ENCODE peak calls at places on chromosome 1, in four cellular contexts. T, N, C and B are unnamed samples.

GRCh38 chr1:243754348-243754747 is 95.7 kb downstream of the AKT3 start:
- DNase-seq in T (no peak), N (no peak), C (no peak), B (no peak)

GRCh38 chr1:19308509-19308907 is 3.4 kb downstream of the AKR7A2 start:
- DNase-seq in T (no peak), N (no peak), C (no peak), B (no peak)

GRCh38 chr1:61282387-61282786 is 200.0 kb downstream of the NFIA start:
- DNase-seq in T (no peak), N (no peak), C (no peak), B (no peak)

GRCh38 chr1:218665216-218665615 is 320.1 kb downstream of the TGFB2 start:
- DNase-seq in T (peak), N (no peak), C (no peak), B (peak)

GRCh38 chr1:237891979-237892378 is 1.3 kb upstream of the ZP4 start:
- DNase-seq in T (no peak), N (no peak), C (no peak), B (peak)

GRCh38 chr1:225877570-225877969 is 4.6 kb downstream of the TMEM63A start:
- DNase-seq in T (peak), N (peak), C (peak), B (no peak)

GRCh38 chr1:152912900-152913299 is 4.6 kb downstream of the IVL start:
- DNase-seq in T (no peak), N (no peak), C (peak), B (no peak)

GRCh38 chr1:67404212-67404620 is 26.0 kb downstream of the SERBP1 start:
- DNase-seq in T (no peak), N (no peak), C (no peak), B (no peak)

GRCh38 chr1:38026592-38027200 is 14.2 kb downstream of the UTP11 start:
- DNase-seq in T (peak), N (peak), C (peak), B (peak)

GRCh38 chr1:41622859-41623732 is 138.6 kb upstream of the EDN2 start:
- DNase-seq in T (no peak), N (no peak), C (no peak), B (no peak)

GRCh38 chr1:41497056-41497440 is 12.6 kb upstream of the EDN2 start:
- DNase-seq in T (no peak), N (no peak), C (no peak), B (no peak)

GRCh38 chr1:197081117-197081753 is 14.2 kb upstream of the F13B start:
- DNase-seq in T (no peak), N (no peak), C (peak), B (no peak)

GRCh38 chr1:67787746-67788145 is 45.5 kb downstream of the GNG12 start:
- DNase-seq in T (no peak), N (no peak), C (no peak), B (no peak)

GRCh38 chr1:159443063-159443750 is 3.7 kb downstream of the OR10J1 start:
- DNase-seq in T (no peak), N (no peak), C (no peak), B (no peak)

GRCh38 chr1:161956097-161956496 is 67.6 kb downstream of the OLFML2B start:
- DNase-seq in T (peak), N (no peak), C (no peak), B (no peak)

GRCh38 chr1:185645201-185645640 is 89.0 kb upstream of the HMCN1 start:
- DNase-seq in T (no peak), N (no peak), C (peak), B (no peak)

GRCh38 chr1:90705910-90706309 is 11.2 kb downstream of the BARHL2 start:
- DNase-seq in T (no peak), N (no peak), C (no peak), B (no peak)

GRCh38 chr1:57024855-57025254 is 59.0 kb upstream of the C8B start:
- DNase-seq in T (no peak), N (no peak), C (no peak), B (no peak)

GRCh38 chr1:1031659-1032245 is 11.8 kb downstream of the AGRN start:
- DNase-seq in T (no peak), N (peak), C (no peak), B (no peak)

GRCh38 chr1:27193194-27193593 is 38.3 kb upstream of the SLC9A1 start:
- DNase-seq in T (no peak), N (no peak), C (no peak), B (no peak)

GRCh38 chr1:27192039-27192529 is 37.2 kb upstream of the SLC9A1 start:
- DNase-seq in T (peak), N (peak), C (no peak), B (peak)
- H3K27ac ChIP-seq in T (peak), N (peak), C (no peak), B (peak)

DNA sequence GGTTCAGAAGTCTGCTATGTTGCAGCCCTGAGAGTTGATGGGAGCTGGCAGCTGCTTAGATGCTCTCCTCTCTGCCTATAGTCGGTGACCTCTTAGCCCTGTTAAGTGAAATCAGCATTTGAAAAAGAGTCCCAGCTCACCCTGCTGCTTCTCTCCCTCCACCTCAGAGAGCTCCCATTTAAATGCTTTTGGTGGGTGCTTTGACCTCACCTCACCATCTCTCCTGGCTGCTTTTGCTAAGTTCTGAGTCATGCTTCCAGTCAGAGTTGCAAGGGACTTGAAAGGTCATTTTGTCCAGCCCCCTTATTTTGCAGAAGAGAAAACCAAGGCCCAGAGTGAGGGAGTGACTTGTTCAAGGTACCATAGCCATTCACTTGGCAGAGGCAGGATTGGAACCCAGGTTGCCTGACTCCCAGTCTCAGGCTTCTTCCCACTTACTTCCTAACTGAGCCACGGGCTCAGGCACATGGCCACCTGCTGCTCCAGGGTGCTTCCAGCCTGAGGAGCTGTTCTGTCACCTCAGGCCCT is 3.3 kb downstream of the MAPKAPK2 start:
- DNase-seq in T (no peak), N (no peak), C (peak), B (no peak)
- H3K27ac ChIP-seq in T (no peak), N (no peak), C (no peak), B (peak)

GRCh38 chr1:44076093-44076492 is 42.5 kb upstream of the KLF17 start:
- DNase-seq in T (no peak), N (no peak), C (no peak), B (no peak)

GRCh38 chr1:44074415-44074814 is 43.2 kb upstream of the SLC6A9 start:
- DNase-seq in T (no peak), N (no peak), C (no peak), B (no peak)

GRCh38 chr1:44077421-44077820 is 41.2 kb upstream of the KLF17 start:
- DNase-seq in T (no peak), N (no peak), C (no peak), B (no peak)

GRCh38 chr1:44072204-44072603 is 40.9 kb upstream of the SLC6A9 start:
- DNase-seq in T (no peak), N (no peak), C (no peak), B (peak)

DNA sequence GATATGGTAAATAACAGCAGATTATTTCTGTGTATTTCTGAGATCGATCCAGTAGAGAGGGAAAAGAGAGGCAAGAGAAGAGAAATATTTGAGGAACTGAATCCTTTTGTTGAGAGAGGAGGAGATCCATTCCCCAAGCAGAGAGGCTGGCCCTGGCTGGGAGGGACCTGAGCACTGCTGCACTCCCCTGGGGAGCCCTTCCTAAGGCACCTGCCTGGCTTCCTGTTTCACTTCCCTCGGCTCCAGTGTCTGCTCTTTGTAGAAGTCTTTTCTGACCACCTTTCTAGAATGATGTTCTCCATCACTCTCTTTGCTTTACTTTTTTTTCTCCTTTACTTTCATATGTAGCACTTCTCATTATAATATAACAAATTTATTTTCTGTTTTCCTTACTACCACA is 42.3 kb upstream of the SLC6A9 start:
- DNase-seq in T (no peak), N (no peak), C (no peak), B (no peak)
- H3K27ac ChIP-seq in T (no peak), N (no peak), C (no peak), B (no peak)

DNA sequence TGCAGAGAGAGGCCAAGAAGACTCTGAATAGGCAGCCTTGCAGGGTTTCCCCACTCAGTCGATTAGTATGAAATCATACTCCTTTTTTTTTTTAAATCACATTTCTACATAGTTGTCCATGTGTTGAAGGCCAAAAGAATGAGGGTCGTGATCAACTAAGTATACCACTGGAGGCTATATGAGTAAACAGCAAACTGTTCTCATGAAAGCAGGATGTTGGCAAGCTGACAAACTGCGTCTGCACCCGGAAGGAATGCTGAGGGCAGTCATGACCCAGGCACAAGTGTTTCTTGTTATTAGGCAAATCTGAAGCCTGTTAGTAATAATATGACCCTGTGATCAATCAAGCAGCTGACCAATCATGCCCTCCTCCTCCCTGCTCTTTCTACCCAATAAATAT is 213.2 kb downstream of the USH2A start:
- DNase-seq in T (no peak), N (no peak), C (no peak), B (no peak)
- H3K27ac ChIP-seq in T (no peak), N (no peak), C (no peak), B (no peak)

DNA sequence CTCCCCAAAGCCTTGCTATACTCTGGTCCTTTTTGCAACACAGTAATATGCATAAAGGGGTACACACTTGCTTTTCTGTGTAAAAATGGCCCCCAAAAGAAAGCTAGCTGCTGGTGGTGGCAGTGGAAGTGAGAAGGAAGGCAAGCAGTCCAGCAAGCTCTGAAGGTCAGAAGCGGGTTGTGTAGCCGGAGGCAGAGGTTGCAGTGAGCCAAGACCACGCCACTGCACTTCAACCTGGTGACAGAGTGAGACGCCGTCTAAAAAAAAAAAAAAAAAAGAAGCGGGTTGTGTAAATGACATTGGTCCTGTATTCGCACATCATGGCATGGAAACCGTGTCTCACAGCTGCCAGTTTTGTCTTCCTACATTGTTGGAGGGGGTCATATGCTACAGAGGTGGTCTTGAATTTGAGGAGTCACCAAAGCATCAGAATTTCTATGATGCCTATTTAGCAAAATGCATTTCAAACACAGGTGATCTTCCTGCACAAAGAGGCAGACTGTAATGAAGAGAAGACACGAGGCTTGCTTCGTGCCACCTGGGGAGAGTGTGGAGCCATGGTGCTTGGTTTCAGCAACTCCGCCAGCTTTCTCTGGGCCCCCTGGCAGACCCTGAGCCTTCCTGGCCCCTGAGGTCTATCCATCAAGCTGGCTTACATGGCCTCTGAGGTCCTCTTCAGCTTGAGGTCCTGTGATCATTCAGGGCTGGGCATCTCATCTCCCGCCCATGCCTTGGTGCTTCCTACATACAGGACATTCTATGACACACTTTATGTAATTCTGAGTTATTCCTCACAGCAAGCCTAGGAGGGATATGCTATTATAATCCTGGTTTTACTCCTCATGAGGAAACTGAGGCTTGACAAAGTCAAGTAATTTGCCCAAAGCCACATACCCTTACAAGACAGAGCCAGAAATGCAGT is 71.0 kb downstream of the TOMM20 start:
- DNase-seq in T (no peak), N (no peak), C (no peak), B (no peak)
- H3K27ac ChIP-seq in T (no peak), N (no peak), C (no peak), B (peak)